ENCODE peak calls at places on chromosomes 7 and 10, in nine cellular contexts. Z, T, L, C, U, X, I, V and M are unnamed samples.

GRCh38 chr7:390761-391410 is 100.9 kb downstream of the FOXL3 start:
- DNase-seq in Z (no peak), T (no peak), L (peak), C (no peak), U (no peak), X (peak), I (no peak), V (no peak), M (no peak)

GRCh38 chr10:62399211-62399610 is 25.0 kb downstream of the ZNF365 start:
- DNase-seq in Z (no peak), T (no peak), L (no peak), C (peak), U (no peak), X (no peak), I (no peak), V (no peak), M (no peak)

GRCh38 chr7:117171106-117171505 is 151.8 kb downstream of the WNT2 start:
- DNase-seq in Z (no peak), T (no peak), L (no peak), C (no peak), U (no peak), X (no peak), I (no peak), V (no peak), M (peak)

GRCh38 chr7:155469311-155470185 is 11.6 kb downstream of the EN2 start:
- DNase-seq in Z (no peak), T (no peak), L (no peak), C (no peak), U (no peak), X (no peak), I (no peak), V (no peak), M (no peak)

GRCh38 chr7:64599341-64599740 is 36.5 kb upstream of the ZNF680 start:
- DNase-seq in Z (no peak), T (no peak), L (no peak), C (no peak), U (no peak), X (no peak), I (no peak), V (no peak), M (no peak)

GRCh38 chr10:116001266-116001857 is 271.6 kb downstream of the GFRA1 start:
- DNase-seq in Z (no peak), T (no peak), L (no peak), C (no peak), U (no peak), X (no peak), I (no peak), V (peak), M (peak)

GRCh38 chr7:138008588-138009349 is 6.9 kb upstream of the CREB3L2 start:
- DNase-seq in Z (peak), T (peak), L (no peak), C (peak), U (peak), X (no peak), I (peak), V (peak), M (peak)

GRCh38 chr10:67668448-67668847 is 27.5 kb downstream of the CTNNA3 start:
- DNase-seq in Z (no peak), T (no peak), L (no peak), C (peak), U (no peak), X (no peak), I (no peak), V (no peak), M (no peak)

GRCh38 chr10:47087667-47088066 is 176.4 kb downstream of the PTPN20 start:
- DNase-seq in Z (no peak), T (no peak), L (no peak), C (no peak), U (no peak), X (no peak), I (no peak), V (no peak), M (no peak)

GRCh38 chr10:44689368-44689767 is 221.8 kb upstream of the TMEM72 start:
- DNase-seq in Z (no peak), T (no peak), L (no peak), C (no peak), U (no peak), X (no peak), I (no peak), V (no peak), M (no peak)

GRCh38 chr10:108836362-108836761 is 1086.9 kb downstream of the XPNPEP1 start:
- DNase-seq in Z (no peak), T (no peak), L (no peak), C (no peak), U (no peak), X (no peak), I (no peak), V (no peak), M (no peak)

GRCh38 chr7:112726076-112726475 is 64.1 kb downstream of the TMEM168 start:
- DNase-seq in Z (no peak), T (peak), L (no peak), C (no peak), U (no peak), X (no peak), I (no peak), V (no peak), M (peak)

GRCh38 chr7:116232402-116232749 is 22.0 kb downstream of the TES start:
- DNase-seq in Z (no peak), T (no peak), L (no peak), C (no peak), U (no peak), X (no peak), I (no peak), V (no peak), M (no peak)

GRCh38 chr7:118280319-118281012 is 56.0 kb downstream of the ANKRD7 start:
- DNase-seq in Z (no peak), T (no peak), L (no peak), C (no peak), U (no peak), X (no peak), I (no peak), V (no peak), M (no peak)